ENCODE peak calls at places on chromosomes 1 and 21, in seven cellular contexts. M is GM20000, Y is omental fat pad, T is esophagus squamous epithelium, V is psoas muscle, A is cardiac muscle cell, F is left lung. O is an unnamed sample.

GRCh38 chr1:231139125-231139649 is 22.7 kb upstream of the TRIM67 start:
- DNase-seq in M (no peak), Y (no peak), T (no peak), V (no peak), A (no peak), F (no peak), O (no peak)

GRCh38 chr1:81220614-81221071 is 580.1 kb upstream of the ADGRL2 start:
- DNase-seq in M (no peak), Y (no peak), T (no peak), V (peak), A (no peak), F (peak), O (no peak)

GRCh38 chr1:38941527-38942019 is at the start of gene RHBDL2:
- DNase-seq in M (no peak), Y (no peak), T (no peak), V (peak), A (no peak), F (peak), O (no peak)

GRCh38 chr1:22105611-22106207 is 37.2 kb downstream of the WNT4 start:
- DNase-seq in M (peak), Y (no peak), T (no peak), V (no peak), A (peak), F (no peak), O (no peak)

GRCh38 chr1:198672124-198672523 is 33.3 kb downstream of the PTPRC start:
- DNase-seq in M (no peak), Y (no peak), T (no peak), V (no peak), A (no peak), F (no peak), O (no peak)

GRCh38 chr1:209900734-209901133 is 37.3 kb upstream of the SYT14 start:
- DNase-seq in M (no peak), Y (no peak), T (no peak), V (no peak), A (no peak), F (no peak), O (peak)

GRCh38 chr1:84272401-84272800 is 29.1 kb upstream of the SAMD13 start:
- DNase-seq in M (no peak), Y (no peak), T (no peak), V (no peak), A (no peak), F (no peak), O (no peak)

GRCh38 chr21:38659936-38660332 is 145.8 kb upstream of the ETS2 start:
- DNase-seq in M (no peak), Y (no peak), T (no peak), V (no peak), A (no peak), F (no peak), O (no peak)

GRCh38 chr1:23475134-23475628 is 8.8 kb downstream of the ASAP3 start:
- DNase-seq in M (no peak), Y (no peak), T (no peak), V (no peak), A (no peak), F (no peak), O (no peak)

GRCh38 chr1:201702936-201703335 is 126.0 kb upstream of the IPO9 start:
- DNase-seq in M (no peak), Y (no peak), T (no peak), V (no peak), A (peak), F (no peak), O (no peak)

GRCh38 chr1:204506091-204506968 is 9.9 kb upstream of the MDM4 start:
- DNase-seq in M (no peak), Y (no peak), T (no peak), V (peak), A (peak), F (peak), O (no peak)

GRCh38 chr1:233675893-233676292 is 62.0 kb downstream of the KCNK1 start:
- DNase-seq in M (peak), Y (no peak), T (no peak), V (no peak), A (no peak), F (no peak), O (no peak)

GRCh38 chr1:102919659-102920058 is 188.7 kb downstream of the COL11A1 start:
- DNase-seq in M (no peak), Y (no peak), T (no peak), V (no peak), A (no peak), F (no peak), O (no peak)

GRCh38 chr1:159441360-159441759 is 1.8 kb downstream of the OR10J1 start:
- DNase-seq in M (no peak), Y (no peak), T (no peak), V (no peak), A (no peak), F (no peak), O (no peak)

GRCh38 chr1:234709473-234710279 is 99.7 kb upstream of the IRF2BP2 start:
- DNase-seq in M (no peak), Y (no peak), T (no peak), V (no peak), A (peak), F (no peak), O (no peak)

GRCh38 chr1:185654199-185654951 is 79.8 kb upstream of the HMCN1 start:
- DNase-seq in M (no peak), Y (no peak), T (no peak), V (no peak), A (peak), F (no peak), O (no peak)

GRCh38 chr1:56577859-56578663 is 1.3 kb downstream of the PLPP3 start:
- DNase-seq in M (peak), Y (no peak), T (peak), V (peak), A (peak), F (peak), O (peak)

GRCh38 chr1:39732730-39733129 is 6.0 kb upstream of the PPIE start:
- DNase-seq in M (no peak), Y (no peak), T (no peak), V (no peak), A (no peak), F (no peak), O (no peak)

DNA sequence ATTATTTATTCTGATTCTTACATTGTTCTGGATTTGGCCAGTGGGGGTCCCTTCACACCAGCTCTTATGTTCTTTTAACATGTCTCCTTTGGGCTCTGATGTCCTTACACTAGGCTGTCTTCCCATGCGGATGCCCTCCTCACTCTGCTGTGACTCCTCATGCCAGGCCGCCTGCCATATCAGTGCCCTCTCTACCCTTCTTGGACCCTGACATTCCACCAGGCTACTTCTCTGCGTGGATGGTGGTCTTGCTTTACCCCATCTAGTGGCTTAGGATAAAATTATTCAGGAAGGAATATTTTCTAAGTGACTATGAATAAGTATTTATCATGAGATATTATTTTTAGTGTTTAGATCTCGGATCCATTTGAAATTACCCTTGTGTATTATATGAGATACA is 21.2 kb downstream of the ATF6 start:
- DNase-seq in M (no peak), Y (no peak), T (no peak), V (no peak), A (no peak), F (no peak), O (no peak)
- TF ChIP-seq CTCF in M (no peak), Y (no peak), T (no peak), V (no peak), A (no peak), F (no peak), O (no peak)

DNA sequence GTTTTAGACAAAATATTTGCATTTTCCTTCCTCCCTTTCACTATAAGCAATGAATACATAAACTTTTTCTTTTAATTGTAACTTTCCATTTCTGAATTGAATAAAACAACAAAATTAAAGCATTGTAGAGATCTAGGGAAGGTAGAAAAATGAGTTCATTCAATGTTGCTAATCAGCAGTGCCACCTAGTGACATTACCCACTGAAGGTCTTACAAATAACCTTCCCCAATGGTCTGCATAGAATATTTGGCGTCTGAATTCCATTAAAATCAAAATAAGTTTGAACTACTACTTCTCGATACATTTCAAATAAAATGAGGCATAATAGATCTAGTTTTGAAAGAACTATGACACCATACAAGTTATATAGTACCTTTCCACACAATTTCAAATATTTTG is 19.6 kb downstream of the FH start:
- DNase-seq in M (no peak), Y (no peak), T (no peak), V (no peak), A (peak), F (no peak), O (no peak)
- TF ChIP-seq CTCF in M (peak), Y (no peak), T (no peak), V (no peak), A (peak), F (no peak), O (peak)

GRCh38 chr1:94677087-94677486 is 135.5 kb upstream of the F3 start:
- DNase-seq in M (no peak), Y (no peak), T (no peak), V (no peak), A (no peak), F (no peak), O (no peak)

GRCh38 chr1:94679336-94680007 is 137.9 kb upstream of the F3 start:
- DNase-seq in M (no peak), Y (no peak), T (no peak), V (peak), A (no peak), F (no peak), O (no peak)

GRCh38 chr1:94678187-94678863 is 136.8 kb upstream of the F3 start:
- DNase-seq in M (no peak), Y (no peak), T (no peak), V (peak), A (no peak), F (no peak), O (no peak)

GRCh38 chr1:94677714-94678113 is 136.2 kb upstream of the F3 start:
- DNase-seq in M (no peak), Y (no peak), T (no peak), V (no peak), A (no peak), F (no peak), O (no peak)

DNA sequence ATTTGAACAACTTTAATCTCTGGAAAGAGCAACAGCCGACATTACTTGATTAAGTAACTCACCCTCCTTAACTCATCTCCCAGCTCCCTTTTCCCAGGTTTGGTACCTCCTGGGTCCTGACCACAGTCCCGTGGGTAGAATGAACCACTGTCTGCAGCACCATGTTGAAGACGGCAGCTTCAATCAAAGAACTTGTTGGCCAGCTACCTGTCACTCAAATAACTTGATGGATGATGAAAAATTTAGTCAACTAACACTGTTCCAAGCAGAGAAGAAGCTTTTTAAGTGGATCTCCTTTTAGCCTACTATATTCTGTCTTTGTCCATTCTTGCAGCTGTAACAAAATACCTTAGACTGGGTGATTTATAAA is 138.4 kb upstream of the F3 start:
- DNase-seq in M (no peak), Y (no peak), T (no peak), V (no peak), A (no peak), F (no peak), O (no peak)
- TF ChIP-seq CTCF in M (no peak), Y (no peak), T (no peak), V (no peak), A (no peak), F (no peak), O (no peak)

GRCh38 chr1:189859385-189859977 is 618.2 kb downstream of the BRINP3 start:
- DNase-seq in M (peak), Y (no peak), T (no peak), V (no peak), A (no peak), F (no peak), O (peak)
- TF ChIP-seq CTCF in M (peak), Y (no peak), T (no peak), V (no peak), A (peak), F (no peak), O (peak)

GRCh38 chr1:6259491-6260362 is 1.2 kb downstream of the GPR153 start:
- DNase-seq in M (peak), Y (peak), T (no peak), V (peak), A (peak), F (peak), O (peak)

GRCh38 chr1:6262570-6263420 is 1.9 kb upstream of the GPR153 start:
- DNase-seq in M (no peak), Y (no peak), T (no peak), V (peak), A (no peak), F (no peak), O (no peak)

GRCh38 chr1:6260433-6260934 is 414 bp downstream of the GPR153 start:
- DNase-seq in M (peak), Y (no peak), T (no peak), V (peak), A (peak), F (no peak), O (peak)

GRCh38 chr1:6261615-6261995 is 707 bp upstream of the GPR153 start:
- DNase-seq in M (no peak), Y (no peak), T (no peak), V (no peak), A (peak), F (no peak), O (no peak)

GRCh38 chr1:6260961-6261614 is at the start of gene GPR153:
- DNase-seq in M (peak), Y (no peak), T (no peak), V (no peak), A (peak), F (no peak), O (peak)
- TF ChIP-seq CTCF in M (no peak), Y (no peak), T (no peak), V (no peak), A (no peak), F (no peak), O (no peak)

DNA sequence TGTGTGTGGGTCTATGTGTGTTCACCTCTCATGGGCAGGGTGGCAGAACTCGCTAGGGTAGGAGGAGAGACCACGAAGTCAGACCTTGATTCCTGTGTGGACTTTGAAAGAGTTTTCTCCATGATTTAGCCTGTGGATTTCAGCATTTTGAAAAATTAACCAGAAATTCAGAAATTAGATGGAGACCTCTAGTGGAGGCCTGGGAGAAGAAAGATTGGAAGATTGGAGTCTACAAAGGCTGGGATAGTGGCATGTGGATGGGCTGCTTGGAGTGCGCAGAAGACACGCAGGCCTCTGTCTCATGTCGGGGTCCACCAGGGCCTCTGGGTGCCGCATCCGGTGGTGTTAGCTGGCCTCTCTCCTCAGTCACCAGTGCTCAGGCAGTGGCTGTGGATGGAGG is 18.9 kb upstream of the IGSF5 start:
- DNase-seq in M (no peak), Y (no peak), T (no peak), V (no peak), A (no peak), F (no peak), O (no peak)
- TF ChIP-seq CTCF in M (no peak), Y (no peak), T (no peak), V (no peak), A (no peak), F (no peak), O (no peak)

GRCh38 chr1:178282949-178283367 is 189.1 kb downstream of the RASAL2 start:
- DNase-seq in M (no peak), Y (no peak), T (no peak), V (no peak), A (peak), F (no peak), O (no peak)

GRCh38 chr1:178279287-178279686 is 185.4 kb downstream of the RASAL2 start:
- DNase-seq in M (no peak), Y (no peak), T (no peak), V (no peak), A (no peak), F (no peak), O (no peak)

GRCh38 chr1:178283409-178283808 is 189.5 kb downstream of the RASAL2 start:
- DNase-seq in M (no peak), Y (no peak), T (no peak), V (no peak), A (no peak), F (no peak), O (no peak)

GRCh38 chr1:178278135-178278534 is 184.2 kb downstream of the RASAL2 start:
- DNase-seq in M (no peak), Y (no peak), T (no peak), V (no peak), A (no peak), F (no peak), O (no peak)

GRCh38 chr1:178284059-178284458 is 190.2 kb downstream of the RASAL2 start:
- DNase-seq in M (no peak), Y (no peak), T (no peak), V (no peak), A (no peak), F (no peak), O (no peak)
- TF ChIP-seq CTCF in M (no peak), Y (no peak), T (no peak), V (no peak), A (peak), F (no peak), O (no peak)

GRCh38 chr1:31258581-31258980 is 18.9 kb upstream of the NKAIN1 start:
- DNase-seq in M (no peak), Y (no peak), T (no peak), V (no peak), A (no peak), F (no peak), O (no peak)
- TF ChIP-seq CTCF in M (no peak), Y (no peak), T (no peak), V (no peak), A (no peak), F (no peak), O (no peak)

DNA sequence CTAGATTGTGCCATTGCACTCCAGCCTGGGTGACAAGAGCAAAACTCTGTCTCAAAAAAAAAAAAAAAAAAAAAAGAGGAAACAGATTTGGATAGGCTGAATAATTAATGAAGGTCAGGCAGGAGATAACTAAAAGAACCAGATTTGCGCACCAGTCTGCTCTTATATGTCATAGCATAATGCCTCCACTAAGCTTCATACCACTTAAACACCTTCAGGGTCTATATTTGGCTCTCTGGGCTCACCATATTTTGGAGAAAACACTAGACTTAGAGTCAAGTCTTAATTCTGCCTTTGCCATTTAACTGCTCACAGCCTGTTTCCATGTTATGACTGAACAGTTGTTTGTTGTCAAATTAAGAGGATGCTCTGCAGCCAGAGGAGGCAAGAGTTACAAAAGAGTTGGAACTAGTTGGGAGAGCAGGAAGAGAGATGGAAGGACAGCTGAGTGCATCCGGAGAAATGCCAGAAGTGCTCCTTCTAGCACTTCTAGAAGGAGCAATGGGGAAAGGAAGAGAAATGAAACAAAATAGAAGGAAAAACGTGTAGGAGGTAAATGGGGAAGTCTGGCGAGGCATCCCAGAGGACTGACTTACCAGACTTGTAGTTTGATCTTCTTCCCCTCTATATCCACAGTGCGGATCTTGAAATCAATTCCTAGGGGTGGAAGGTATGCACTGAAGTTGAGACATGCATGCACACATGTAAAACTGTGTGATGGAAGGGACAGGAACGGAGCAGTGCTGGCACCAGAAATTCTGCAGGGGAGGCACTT is 1.8 kb downstream of the RAB13 start:
- DNase-seq in M (no peak), Y (no peak), T (no peak), V (no peak), A (no peak), F (no peak), O (no peak)
- TF ChIP-seq CTCF in M (no peak), Y (no peak), T (no peak), V (no peak), A (no peak), F (no peak), O (no peak)

GRCh38 chr1:24683713-24684162 is 40.6 kb downstream of the SRRM1 start:
- DNase-seq in M (no peak), Y (no peak), T (no peak), V (no peak), A (no peak), F (no peak), O (no peak)
- TF ChIP-seq CTCF in M (no peak), Y (no peak), T (no peak), V (no peak), A (no peak), F (no peak), O (no peak)

O was measured in GM13976.